ENCODE peak calls at places on chromosome 19, in six cellular contexts. L is lung; U is NCI-H1092 treated with DMSO at 0.1 percent for 48 hours; I is stimulated activated CD8-positive, alpha-beta memory T cell treated with anti-CD3 and anti-CD28 coated beads, Interleukin-7, amount 100 ng/mL, for 1 hour; A is DMS153; S is NB4. V is an unnamed sample.

GRCh38 chr19:49652723-49653465 is 10.9 kb downstream of the SCAF1 start:
- DNase-seq in S (no peak), L (no peak), U (no peak), I (no peak), A (no peak), V (no peak)

GRCh38 chr19:46481947-46482346 is 10.6 kb upstream of the PNMA8A start:
- DNase-seq in S (no peak), I (no peak), U (no peak), L (no peak), A (no peak), V (no peak)

GRCh38 chr19:46515879-46516350 is 20.2 kb upstream of the PNMA8B start:
- DNase-seq in L (no peak), S (peak), I (no peak), A (no peak), U (peak), V (peak)

GRCh38 chr19:31693870-31694269 is 344.6 kb upstream of the TSHZ3 start:
- DNase-seq in A (no peak), S (no peak), I (no peak), L (no peak), U (no peak), V (no peak)

GRCh38 chr19:41352609-41353465 is 885 bp downstream of the TGFB1 start:
- DNase-seq in L (peak), S (peak), I (peak), A (no peak), U (no peak), V (peak)

GRCh38 chr19:29384676-29385075 is 141.1 kb upstream of the VSTM2B start:
- DNase-seq in U (no peak), S (no peak), A (no peak), L (no peak), I (no peak), V (no peak)

GRCh38 chr19:48635263-48635965 is 1.8 kb downstream of the DBP start:
- DNase-seq in A (peak), S (peak), L (peak), U (peak), I (peak), V (peak)

GRCh38 chr19:28530406-28531035 is 682.4 kb downstream of the UQCRFS1 start:
- DNase-seq in U (no peak), I (no peak), A (no peak), L (no peak), S (no peak), V (no peak)

GRCh38 chr19:7426986-7427385 is 61.8 kb downstream of the PEX11G start:
- DNase-seq in I (no peak), L (no peak), A (no peak), S (no peak), U (no peak), V (no peak)

GRCh38 chr19:19461671-19462622 is 53.4 kb downstream of the TSSK6 start:
- DNase-seq in S (no peak), I (no peak), L (peak), A (no peak), U (peak), V (no peak)

GRCh38 chr19:464146-464545 is 3.3 kb upstream of the SHC2 start:
- DNase-seq in A (no peak), L (no peak), U (no peak), S (no peak), I (no peak), V (no peak)

GRCh38 chr19:11279505-11280236 is 16.3 kb upstream of the TSPAN16 start:
- DNase-seq in A (no peak), U (no peak), S (peak), L (no peak), I (no peak), V (no peak)